ENCODE peak calls at places on chromosome 19, in nine cellular contexts. One of them, this sample, is unnamed.

GRCh38 chr19:4075373-4075772 is 8.7 kb upstream of the ZBTB7A start:
- DNase-seq in BE2C: no peak
- DNase-seq in endothelial cell of umbilical vein: peak
- DNase-seq in RWPE1: no peak
- DNase-seq in cardiac fibroblast: peak
- DNase-seq in AG04449: no peak
- DNase-seq in heart right ventricle: no peak
- DNase-seq in thoracic aorta: no peak
- DNase-seq in glutamatergic neuron: no peak
- DNase-seq in this sample: no peak

GRCh38 chr19:47275866-47276461 is 1.3 kb downstream of the INAFM1 start:
- DNase-seq in BE2C: peak
- DNase-seq in endothelial cell of umbilical vein: no peak
- DNase-seq in RWPE1: no peak
- DNase-seq in cardiac fibroblast: peak
- DNase-seq in AG04449: no peak
- DNase-seq in heart right ventricle: peak
- DNase-seq in thoracic aorta: no peak
- DNase-seq in glutamatergic neuron: peak
- DNase-seq in this sample: no peak

GRCh38 chr19:44401787-44402115 is 343 bp upstream of the ZNF285 start:
- DNase-seq in BE2C: no peak
- DNase-seq in endothelial cell of umbilical vein: no peak
- DNase-seq in RWPE1: no peak
- DNase-seq in cardiac fibroblast: no peak
- DNase-seq in AG04449: no peak
- DNase-seq in heart right ventricle: no peak
- DNase-seq in thoracic aorta: no peak
- DNase-seq in glutamatergic neuron: no peak
- DNase-seq in this sample: no peak

GRCh38 chr19:18848860-18849661 is 17.3 kb downstream of the UPF1 start:
- DNase-seq in BE2C: peak
- DNase-seq in endothelial cell of umbilical vein: peak
- DNase-seq in RWPE1: peak
- DNase-seq in cardiac fibroblast: peak
- DNase-seq in AG04449: no peak
- DNase-seq in heart right ventricle: peak
- DNase-seq in thoracic aorta: peak
- DNase-seq in glutamatergic neuron: no peak
- DNase-seq in this sample: no peak

GRCh38 chr19:1397838-1398237 is 3.5 kb downstream of the GAMT start:
- DNase-seq in BE2C: no peak
- DNase-seq in endothelial cell of umbilical vein: no peak
- DNase-seq in RWPE1: no peak
- DNase-seq in cardiac fibroblast: no peak
- DNase-seq in AG04449: no peak
- DNase-seq in heart right ventricle: no peak
- DNase-seq in thoracic aorta: no peak
- DNase-seq in glutamatergic neuron: no peak
- DNase-seq in this sample: no peak

GRCh38 chr19:16319466-16319865 is 5.2 kb upstream of the KLF2 start:
- DNase-seq in BE2C: no peak
- DNase-seq in endothelial cell of umbilical vein: no peak
- DNase-seq in RWPE1: no peak
- DNase-seq in cardiac fibroblast: peak
- DNase-seq in AG04449: no peak
- DNase-seq in heart right ventricle: no peak
- DNase-seq in thoracic aorta: no peak
- DNase-seq in glutamatergic neuron: no peak
- DNase-seq in this sample: no peak

GRCh38 chr19:41740415-41741243 is 14.7 kb upstream of the CEACAM6 start:
- DNase-seq in BE2C: no peak
- DNase-seq in endothelial cell of umbilical vein: no peak
- DNase-seq in RWPE1: no peak
- DNase-seq in cardiac fibroblast: no peak
- DNase-seq in AG04449: no peak
- DNase-seq in heart right ventricle: no peak
- DNase-seq in thoracic aorta: no peak
- DNase-seq in glutamatergic neuron: no peak
- DNase-seq in this sample: no peak

GRCh38 chr19:4676955-4677731 is 7.0 kb upstream of the MYDGF start:
- DNase-seq in BE2C: peak
- DNase-seq in endothelial cell of umbilical vein: peak
- DNase-seq in RWPE1: peak
- DNase-seq in cardiac fibroblast: peak
- DNase-seq in AG04449: no peak
- DNase-seq in heart right ventricle: no peak
- DNase-seq in thoracic aorta: no peak
- DNase-seq in glutamatergic neuron: peak
- DNase-seq in this sample: no peak

GRCh38 chr19:15181394-15181793 is 19.4 kb downstream of the NOTCH3 start:
- DNase-seq in BE2C: no peak
- DNase-seq in endothelial cell of umbilical vein: no peak
- DNase-seq in RWPE1: no peak
- DNase-seq in cardiac fibroblast: no peak
- DNase-seq in AG04449: no peak
- DNase-seq in heart right ventricle: no peak
- DNase-seq in thoracic aorta: no peak
- DNase-seq in glutamatergic neuron: no peak
- DNase-seq in this sample: no peak

DNA sequence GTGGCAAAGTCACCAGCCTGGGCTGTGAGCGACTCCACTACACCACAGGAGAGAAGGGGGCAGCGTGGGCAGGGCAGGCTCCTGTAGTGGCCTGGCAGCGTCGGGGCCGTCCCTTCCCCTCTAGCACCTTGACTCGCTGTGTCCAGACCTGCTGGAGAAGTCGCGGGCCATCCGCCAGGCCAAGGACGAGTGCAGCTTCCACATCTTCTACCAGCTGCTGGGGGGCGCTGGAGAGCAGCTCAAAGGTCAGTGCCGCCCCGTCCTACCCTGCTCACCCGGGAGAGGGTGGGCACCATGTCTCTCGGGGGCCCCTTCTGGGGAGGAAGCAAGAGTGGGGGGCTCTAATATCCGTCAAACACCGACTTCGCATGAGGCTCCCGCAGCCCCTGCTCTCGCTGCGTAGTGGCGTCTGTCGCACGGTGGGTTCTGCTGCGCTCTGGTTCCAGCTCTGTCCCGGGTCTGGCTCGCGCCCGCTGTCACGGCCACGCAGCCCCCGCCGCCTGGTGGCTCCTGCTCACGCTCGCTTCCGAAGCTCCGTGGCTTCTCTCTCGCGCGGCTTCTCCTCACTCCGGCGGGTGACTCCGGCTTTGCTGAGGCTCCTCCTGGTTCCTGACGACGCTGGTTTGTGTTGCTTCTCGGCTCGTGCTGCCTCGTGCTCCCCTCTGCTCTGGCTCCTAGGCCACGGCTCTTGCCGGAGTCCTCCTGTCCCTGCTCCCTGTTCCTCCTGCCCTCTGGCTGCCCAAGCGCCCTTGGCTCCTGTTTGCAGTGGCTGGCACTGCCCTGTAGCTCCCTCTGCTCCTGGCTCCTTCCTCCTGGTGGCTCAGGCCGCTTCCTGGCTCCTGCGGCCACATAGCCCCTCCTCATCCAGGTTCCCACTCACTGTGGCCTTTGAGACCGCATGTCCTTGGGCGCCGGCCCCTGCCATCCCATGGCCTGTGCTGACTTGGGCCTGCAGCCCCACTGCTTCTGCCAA is 27.2 kb downstream of the MYH14 start:
- DNase-seq in BE2C: no peak
- DNase-seq in endothelial cell of umbilical vein: no peak
- DNase-seq in RWPE1: no peak
- DNase-seq in cardiac fibroblast: no peak
- DNase-seq in AG04449: no peak
- DNase-seq in heart right ventricle: peak
- DNase-seq in thoracic aorta: no peak
- DNase-seq in glutamatergic neuron: peak
- DNase-seq in this sample: no peak
- TF ChIP-seq CTCF in BE2C: no peak
- TF ChIP-seq CTCF in endothelial cell of umbilical vein: no peak
- TF ChIP-seq CTCF in RWPE1: no peak
- TF ChIP-seq CTCF in cardiac fibroblast: no peak
- TF ChIP-seq CTCF in AG04449: no peak
- TF ChIP-seq CTCF in heart right ventricle: no peak
- TF ChIP-seq CTCF in thoracic aorta: no peak
- TF ChIP-seq CTCF in glutamatergic neuron: no peak
- TF ChIP-seq CTCF in this sample: peak

GRCh38 chr19:35090795-35091214 is 24.8 kb upstream of the FXYD3 start:
- DNase-seq in BE2C: no peak
- DNase-seq in endothelial cell of umbilical vein: no peak
- DNase-seq in RWPE1: no peak
- DNase-seq in cardiac fibroblast: no peak
- DNase-seq in AG04449: no peak
- DNase-seq in heart right ventricle: no peak
- DNase-seq in thoracic aorta: no peak
- DNase-seq in glutamatergic neuron: no peak
- DNase-seq in this sample: no peak
- TF ChIP-seq CTCF in BE2C: no peak
- TF ChIP-seq CTCF in endothelial cell of umbilical vein: no peak
- TF ChIP-seq CTCF in RWPE1: peak
- TF ChIP-seq CTCF in cardiac fibroblast: no peak
- TF ChIP-seq CTCF in AG04449: no peak
- TF ChIP-seq CTCF in heart right ventricle: no peak
- TF ChIP-seq CTCF in thoracic aorta: no peak
- TF ChIP-seq CTCF in glutamatergic neuron: peak
- TF ChIP-seq CTCF in this sample: no peak

GRCh38 chr19:10858204-10858828 is 10.1 kb downstream of the C19orf38 start:
- DNase-seq in BE2C: peak
- DNase-seq in endothelial cell of umbilical vein: peak
- DNase-seq in RWPE1: no peak
- DNase-seq in cardiac fibroblast: peak
- DNase-seq in AG04449: no peak
- DNase-seq in heart right ventricle: no peak
- DNase-seq in thoracic aorta: no peak
- DNase-seq in glutamatergic neuron: peak
- DNase-seq in this sample: peak
- TF ChIP-seq CTCF in BE2C: peak
- TF ChIP-seq CTCF in endothelial cell of umbilical vein: peak
- TF ChIP-seq CTCF in RWPE1: peak
- TF ChIP-seq CTCF in cardiac fibroblast: peak
- TF ChIP-seq CTCF in AG04449: peak
- TF ChIP-seq CTCF in heart right ventricle: peak
- TF ChIP-seq CTCF in thoracic aorta: peak
- TF ChIP-seq CTCF in glutamatergic neuron: peak
- TF ChIP-seq CTCF in this sample: peak

GRCh38 chr19:10768936-10769335 is 51.1 kb downstream of the DNM2 start:
- DNase-seq in BE2C: no peak
- DNase-seq in endothelial cell of umbilical vein: no peak
- DNase-seq in RWPE1: no peak
- DNase-seq in cardiac fibroblast: no peak
- DNase-seq in AG04449: no peak
- DNase-seq in heart right ventricle: no peak
- DNase-seq in thoracic aorta: no peak
- DNase-seq in glutamatergic neuron: no peak
- DNase-seq in this sample: no peak

GRCh38 chr19:10766681-10767201 is 48.9 kb downstream of the DNM2 start:
- DNase-seq in BE2C: peak
- DNase-seq in endothelial cell of umbilical vein: peak
- DNase-seq in RWPE1: no peak
- DNase-seq in cardiac fibroblast: peak
- DNase-seq in AG04449: no peak
- DNase-seq in heart right ventricle: peak
- DNase-seq in thoracic aorta: no peak
- DNase-seq in glutamatergic neuron: no peak
- DNase-seq in this sample: no peak

GRCh38 chr19:10768369-10768768 is 50.5 kb downstream of the DNM2 start:
- DNase-seq in BE2C: no peak
- DNase-seq in endothelial cell of umbilical vein: no peak
- DNase-seq in RWPE1: no peak
- DNase-seq in cardiac fibroblast: no peak
- DNase-seq in AG04449: no peak
- DNase-seq in heart right ventricle: no peak
- DNase-seq in thoracic aorta: no peak
- DNase-seq in glutamatergic neuron: no peak
- DNase-seq in this sample: no peak

GRCh38 chr19:10767726-10768125 is 49.8 kb downstream of the DNM2 start:
- DNase-seq in BE2C: no peak
- DNase-seq in endothelial cell of umbilical vein: no peak
- DNase-seq in RWPE1: no peak
- DNase-seq in cardiac fibroblast: no peak
- DNase-seq in AG04449: no peak
- DNase-seq in heart right ventricle: no peak
- DNase-seq in thoracic aorta: no peak
- DNase-seq in glutamatergic neuron: no peak
- DNase-seq in this sample: no peak

DNA sequence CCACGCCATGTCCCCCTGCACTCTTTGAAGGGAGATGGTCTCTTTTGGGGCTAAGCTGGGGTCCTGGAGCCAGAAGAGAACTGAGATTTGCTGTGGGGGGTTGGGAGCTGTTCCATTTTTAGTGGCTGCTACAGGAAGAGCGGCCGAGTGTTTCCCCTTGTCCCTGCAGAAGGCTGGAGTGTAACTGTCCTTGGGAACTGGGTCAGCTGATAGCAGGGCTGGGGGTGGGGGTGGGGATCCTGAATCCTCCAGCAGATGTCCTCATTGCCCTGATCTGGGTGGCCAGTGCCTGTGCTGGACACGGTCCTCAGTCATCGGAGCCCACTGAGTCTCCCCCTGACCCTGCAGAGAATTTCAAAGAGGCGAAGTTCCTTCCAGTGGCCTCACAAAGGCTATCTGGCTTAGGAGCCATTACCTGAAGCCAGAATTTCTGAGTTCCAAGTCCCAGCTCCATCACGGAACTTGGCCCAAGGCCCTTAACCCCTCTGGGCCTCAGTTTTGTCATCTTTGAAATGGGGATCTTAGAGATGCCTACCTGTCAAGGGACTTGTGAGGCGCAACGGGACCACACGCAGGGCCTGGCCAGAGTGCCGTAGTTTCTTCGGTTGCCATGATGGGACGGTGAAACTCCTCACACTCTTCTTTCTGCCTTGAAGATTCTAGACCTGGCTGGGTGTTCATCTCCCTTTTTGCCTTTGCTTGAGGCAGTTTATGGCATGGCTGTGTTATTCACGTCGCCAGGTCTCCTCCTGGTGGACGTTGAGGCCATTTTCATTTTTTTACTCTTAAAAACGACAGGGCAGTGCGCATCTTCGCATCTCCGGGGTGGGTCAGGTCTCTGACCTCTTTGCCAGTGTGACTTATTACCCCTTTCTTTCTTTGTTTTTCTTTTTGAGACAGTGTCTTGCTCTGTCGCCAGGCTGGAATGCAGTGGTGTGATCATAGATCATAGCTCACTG is 51.9 kb downstream of the DNM2 start:
- DNase-seq in BE2C: peak
- DNase-seq in endothelial cell of umbilical vein: peak
- DNase-seq in RWPE1: no peak
- DNase-seq in cardiac fibroblast: peak
- DNase-seq in AG04449: no peak
- DNase-seq in heart right ventricle: peak
- DNase-seq in thoracic aorta: no peak
- DNase-seq in glutamatergic neuron: no peak
- DNase-seq in this sample: no peak
- TF ChIP-seq CTCF in BE2C: peak
- TF ChIP-seq CTCF in endothelial cell of umbilical vein: peak
- TF ChIP-seq CTCF in RWPE1: no peak
- TF ChIP-seq CTCF in cardiac fibroblast: peak
- TF ChIP-seq CTCF in AG04449: peak
- TF ChIP-seq CTCF in heart right ventricle: peak
- TF ChIP-seq CTCF in thoracic aorta: peak
- TF ChIP-seq CTCF in glutamatergic neuron: no peak
- TF ChIP-seq CTCF in this sample: no peak